ENCODE peak calls at places on chromosomes 6 and 20, in seven cellular contexts. A, B, P, G, D, U and C are unnamed samples.

GRCh38 chr6:160088069-160088773 is 33.4 kb upstream of the SLC22A1 start:
- DNase-seq in P (peak; percentile 13), D (peak; percentile 80), G (peak; percentile 56), B (no peak), A (no peak), U (no peak), C (no peak)

GRCh38 chr6:169618526-169619490 is 83.0 kb downstream of the WDR27 start:
- DNase-seq in A (peak; percentile 56), G (peak; percentile 69), P (no peak), U (no peak), B (no peak), D (peak; percentile 28), C (no peak)

GRCh38 chr20:9179193-9179802 is 110.4 kb downstream of the PLCB4 start:
- DNase-seq in P (no peak), D (peak; percentile 20), B (no peak), U (no peak), A (no peak), G (no peak), C (no peak)

GRCh38 chr6:134420638-134421181 is 102.8 kb upstream of the SGK1 start:
- DNase-seq in D (peak; percentile 10), U (no peak), G (no peak), A (no peak), B (no peak), P (no peak), C (no peak)

GRCh38 chr20:36101201-36101600 is 53.3 kb upstream of the EPB41L1 start:
- DNase-seq in P (no peak), U (no peak), D (peak; percentile 95), B (no peak), A (no peak), G (peak; percentile 85), C (no peak)

GRCh38 chr6:79377830-79378460 is 143.5 kb upstream of the HMGN3 start:
- DNase-seq in A (no peak), D (no peak), G (peak; percentile 7), B (no peak), P (no peak), U (no peak), C (no peak)

GRCh38 chr6:109788687-109789086 is 97.6 kb downstream of the FIG4 start:
- DNase-seq in B (no peak), A (no peak), U (no peak), D (no peak), P (no peak), G (no peak), C (no peak)

GRCh38 chr20:36319356-36320260 is 13.5 kb downstream of the DLGAP4 start:
- DNase-seq in G (no peak), P (no peak), U (no peak), D (no peak), B (no peak), A (no peak), C (no peak)

GRCh38 chr6:26232950-26233607 is 131.9 kb upstream of the BTN3A2 start:
- DNase-seq in U (peak; percentile 88), P (peak; percentile 72), A (no peak), D (no peak), G (peak; percentile 88), B (no peak), C (peak; percentile 52)

GRCh38 chr20:23136893-23137745 is 51.0 kb upstream of the CD93 start:
- DNase-seq in U (no peak), G (peak; percentile 19), P (no peak), D (peak; percentile 97), B (no peak), A (no peak), C (no peak)

GRCh38 chr6:6458166-6458565 is 130.4 kb upstream of the LY86 start:
- DNase-seq in B (no peak), G (no peak), P (no peak), U (no peak), D (no peak), A (no peak), C (no peak)

GRCh38 chr6:85127696-85128225 is 322.1 kb upstream of the NT5E start:
- DNase-seq in B (no peak), G (no peak), U (no peak), D (no peak), A (no peak), P (no peak), C (no peak)

GRCh38 chr20:36861875-36862801 is 13.8 kb upstream of the TLDC2 start:
- DNase-seq in U (no peak), G (peak; percentile 79), P (no peak), D (peak; percentile 89), A (no peak), B (no peak), C (no peak)

GRCh38 chr6:28809947-28810654 is 113.7 kb downstream of the TRIM27 start:
- DNase-seq in D (peak; percentile 20), G (peak; percentile 72), A (no peak), B (no peak), P (no peak), U (no peak), C (no peak)

GRCh38 chr20:21450572-21450971 is 53.2 kb upstream of the NKX2-4 start:
- DNase-seq in A (no peak), G (no peak), D (peak; percentile 29), U (no peak), B (no peak), P (no peak), C (no peak)

GRCh38 chr6:131807644-131808459 is at the start of gene ENPP1:
- DNase-seq in U (peak; percentile 76), B (peak; percentile 23), G (peak; percentile 80), D (peak; percentile 93), A (no peak), P (peak; percentile 66), C (peak; percentile 55)

GRCh38 chr6:12751694-12752304 is 35.2 kb downstream of the PHACTR1 start:
- DNase-seq in D (peak; percentile 83), A (peak; percentile 40), G (peak; percentile 60), B (no peak), P (peak; percentile 55), U (peak; percentile 28), C (peak; percentile 57)

GRCh38 chr6:56385981-56386593 is 138.7 kb upstream of the COL21A1 start:
- DNase-seq in P (no peak), D (no peak), B (no peak), G (no peak), U (no peak), A (no peak), C (no peak)

GRCh38 chr20:17518339-17519052 is 12.7 kb downstream of the BFSP1 start:
- DNase-seq in B (no peak), D (no peak), U (no peak), G (no peak), P (no peak), A (no peak), C (no peak)

GRCh38 chr6:36399970-36400369 is 12.5 kb upstream of the ETV7 start:
- DNase-seq in P (no peak), A (no peak), U (no peak), D (no peak), G (no peak), B (no peak), C (no peak)

GRCh38 chr20:59748555-59749292 is 144.4 kb downstream of the PHACTR3 start:
- DNase-seq in A (no peak), B (no peak), U (no peak), G (no peak), D (no peak), P (no peak), C (no peak)

GRCh38 chr20:50713677-50714101 is 17.7 kb upstream of the PARD6B start:
- DNase-seq in P (no peak), D (peak; percentile 50), A (no peak), B (no peak), U (no peak), G (peak; percentile 72), C (no peak)

GRCh38 chr20:24735263-24735662 is 213.8 kb upstream of the CST7 start:
- DNase-seq in P (no peak), U (no peak), D (no peak), A (no peak), B (no peak), G (peak; percentile 42), C (no peak)

GRCh38 chr6:27066802-27067201 is 180.7 kb upstream of the PRSS16 start:
- DNase-seq in D (no peak), P (no peak), G (no peak), A (no peak), U (no peak), B (no peak), C (no peak)

GRCh38 chr20:740162-740561 is 28.1 kb downstream of the SLC52A3 start:
- DNase-seq in U (no peak), A (no peak), G (no peak), P (no peak), B (no peak), D (no peak), C (no peak)

GRCh38 chr6:128598561-128598960 is 78.2 kb upstream of the PTPRK start:
- DNase-seq in D (no peak), U (peak; percentile 47), G (no peak), A (no peak), B (no peak), P (no peak), C (no peak)

GRCh38 chr6:100175814-100176275 is 181.8 kb upstream of the MCHR2 start:
- DNase-seq in B (no peak), G (no peak), P (no peak), A (no peak), D (peak; percentile 78), U (no peak), C (no peak)

GRCh38 chr6:109260126-109260525 is 122.1 kb downstream of the CD164 start:
- DNase-seq in D (no peak), U (no peak), A (no peak), B (no peak), G (no peak), P (no peak), C (no peak)

GRCh38 chr20:11745160-11745559 is 172.5 kb upstream of the BTBD3 start:
- DNase-seq in P (no peak), B (no peak), G (no peak), D (no peak), U (no peak), A (no peak), C (no peak)

GRCh38 chr20:52572687-52573086 is 381.1 kb upstream of the ZFP64 start:
- DNase-seq in U (no peak), A (no peak), G (no peak), P (no peak), D (no peak), B (no peak), C (no peak)

GRCh38 chr20:41734506-41734945 is 116.3 kb upstream of the CHD6 start:
- DNase-seq in A (peak; percentile 42), G (peak; percentile 82), U (peak; percentile 11), D (peak; percentile 52), P (peak; percentile 39), B (peak; percentile 10), C (peak; percentile 16)

GRCh38 chr6:170152111-170152926 is 138.6 kb downstream of the DLL1 start:
- DNase-seq in B (no peak), G (peak; percentile 96), D (no peak), U (no peak), P (no peak), A (no peak), C (no peak)

GRCh38 chr20:47352332-47353223 is 3.9 kb downstream of the ZMYND8 start:
- DNase-seq in A (no peak), G (no peak), U (no peak), D (no peak), P (no peak), B (no peak), C (no peak)

GRCh38 chr20:4684837-4685413 is 36.8 kb upstream of the PRND start:
- DNase-seq in B (no peak), U (no peak), A (no peak), D (no peak), G (peak; percentile 55), P (no peak), C (peak; percentile 25)

GRCh38 chr20:62203378-62204030 is 16.6 kb downstream of the HRH3 start:
- DNase-seq in P (no peak), D (no peak), A (no peak), B (no peak), U (no peak), G (no peak), C (no peak)

GRCh38 chr6:23145801-23146200 is 576.4 kb downstream of the HDGFL1 start:
- DNase-seq in D (no peak), U (no peak), A (no peak), G (no peak), P (no peak), B (no peak), C (no peak)

GRCh38 chr6:5367510-5367909 is 106.2 kb downstream of the FARS2 start:
- DNase-seq in B (no peak), P (no peak), D (no peak), U (no peak), G (no peak), A (no peak), C (no peak)